ENCODE peak calls at places on chromosomes 3 and 15, in ten cellular contexts. G is BE2C, V is lower lobe of right lung, D is mammary epithelial cell, W is cardiac muscle cell, J is GM13976, O is astrocyte of the spinal cord, Q is RWPE1, L is HepG2, A is lung. X is an unnamed sample.

GRCh38 chr15:56042523-56042922 is 49.1 kb upstream of the NEDD4 start:
- DNase-seq in G (no peak), V (no peak), D (no peak), W (no peak), J (no peak), O (no peak), Q (no peak), L (peak; percentile 78), A (no peak), X (no peak)

GRCh38 chr3:138435840-138436239 is 1.4 kb downstream of the ESYT3 start:
- DNase-seq in G (no peak), V (no peak), D (no peak), W (no peak), J (no peak), O (no peak), Q (no peak), L (no peak), A (no peak), X (no peak)

GRCh38 chr15:48358229-48358641 is 27.0 kb downstream of the DUT start:
- DNase-seq in G (no peak), V (no peak), D (no peak), W (peak; percentile 18), J (peak; percentile 37), O (peak; percentile 68), Q (peak; percentile 32), L (no peak), A (no peak), X (no peak)

GRCh38 chr15:67033012-67033411 is 32.4 kb upstream of the SMAD3 start:
- DNase-seq in G (no peak), V (no peak), D (no peak), W (no peak), J (no peak), O (no peak), Q (no peak), L (no peak), A (no peak), X (no peak)

GRCh38 chr3:126152458-126152857 is 27.9 kb downstream of the ALDH1L1 start:
- DNase-seq in G (no peak), V (peak; percentile 28), D (no peak), W (no peak), J (peak; percentile 11), O (no peak), Q (no peak), L (no peak), A (no peak), X (no peak)

GRCh38 chr3:147705626-147706025 is 296.5 kb downstream of the ZIC1 start:
- DNase-seq in G (no peak), V (no peak), D (no peak), W (no peak), J (no peak), O (no peak), Q (no peak), L (no peak), A (no peak), X (no peak)

GRCh38 chr3:131007782-131008181 is 18.8 kb downstream of the ASTE1 start:
- DNase-seq in G (no peak), V (no peak), D (no peak), W (no peak), J (no peak), O (no peak), Q (no peak), L (no peak), A (no peak), X (no peak)

GRCh38 chr3:139537795-139538538 is 1.6 kb downstream of the RBP1 start:
- DNase-seq in G (no peak), V (no peak), D (no peak), W (no peak), J (no peak), O (no peak), Q (no peak), L (peak; percentile 62), A (no peak), X (no peak)

GRCh38 chr15:44009056-44009455 is 182.3 kb downstream of the WDR76 start:
- DNase-seq in G (no peak), V (no peak), D (peak; percentile 80), W (no peak), J (no peak), O (peak; percentile 46), Q (peak; percentile 91), L (no peak), A (no peak), X (no peak)

GRCh38 chr3:173892547-173892946 is 495.0 kb downstream of the NLGN1 start:
- DNase-seq in G (no peak), V (no peak), D (peak; percentile 36), W (no peak), J (no peak), O (peak; percentile 19), Q (no peak), L (no peak), A (no peak), X (no peak)

GRCh38 chr3:99012051-99012450 is 110.6 kb upstream of the DCBLD2 start:
- DNase-seq in G (peak; percentile 9), V (no peak), D (no peak), W (no peak), J (peak; percentile 56), O (peak; percentile 47), Q (no peak), L (no peak), A (no peak), X (no peak)

DNA sequence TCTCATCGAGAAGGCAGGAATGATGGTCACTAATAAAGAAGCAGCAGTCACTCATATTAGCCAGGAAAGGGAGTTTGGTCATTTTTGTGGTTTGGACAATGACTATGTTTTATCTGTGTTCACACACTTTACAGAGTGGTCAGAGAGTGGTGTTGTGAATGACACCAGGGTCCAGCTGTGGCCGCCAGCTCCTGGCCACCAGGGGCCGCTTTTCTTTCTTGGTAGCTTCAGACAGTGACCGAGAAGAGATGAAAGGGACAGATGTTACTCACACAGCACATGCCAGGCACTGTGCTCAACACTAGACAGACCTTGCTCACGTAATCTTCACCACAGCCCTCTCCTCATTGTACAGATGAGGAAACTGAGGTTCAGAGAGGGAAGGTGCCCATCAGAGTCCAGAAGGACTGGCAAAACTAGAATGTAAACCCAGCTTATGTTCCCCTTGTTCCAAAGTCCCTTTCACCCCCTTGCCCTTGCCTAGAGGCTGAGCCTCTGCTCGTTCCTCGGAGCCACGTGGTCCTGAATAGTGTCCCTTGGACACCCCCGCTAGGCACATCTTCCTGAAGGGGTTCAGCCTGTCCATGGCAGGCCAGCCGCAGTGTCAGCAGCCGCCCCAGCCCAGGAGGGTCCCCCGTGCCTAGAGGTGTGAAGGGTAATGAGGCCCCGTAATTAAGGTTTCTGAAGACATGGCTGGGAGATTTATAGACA is 55.6 kb downstream of the CYP11A1 start:
- DNase-seq in G (no peak), V (no peak), D (no peak), W (peak; percentile 43), J (peak; percentile 69), O (no peak), Q (peak; percentile 29), L (peak; percentile 34), A (no peak), X (no peak)
- TF ChIP-seq CTCF in G (peak; percentile 49), V (peak; percentile 33), D (peak; percentile 13), W (peak; percentile 67), J (peak; percentile 9), O (peak; percentile 80), Q (peak; percentile 62), L (peak; percentile 66), A (no peak), X (peak; percentile 62)

GRCh38 chr3:13012228-13012691 is 61.0 kb downstream of the IQSEC1 start:
- DNase-seq in G (no peak), V (peak; percentile 90), D (no peak), W (no peak), J (peak; percentile 59), O (no peak), Q (no peak), L (no peak), A (peak; percentile 71), X (no peak)

GRCh38 chr3:13009946-13010315 is 63.3 kb downstream of the IQSEC1 start:
- DNase-seq in G (no peak), V (peak; percentile 45), D (no peak), W (no peak), J (no peak), O (no peak), Q (no peak), L (no peak), A (no peak), X (no peak)

GRCh38 chr3:13010770-13011169 is 62.5 kb downstream of the IQSEC1 start:
- DNase-seq in G (no peak), V (peak; percentile 33), D (no peak), W (no peak), J (no peak), O (no peak), Q (no peak), L (no peak), A (no peak), X (no peak)

GRCh38 chr3:13013151-13013561 is 60.1 kb downstream of the IQSEC1 start:
- DNase-seq in G (no peak), V (peak; percentile 61), D (no peak), W (no peak), J (no peak), O (no peak), Q (no peak), L (no peak), A (no peak), X (no peak)

DNA sequence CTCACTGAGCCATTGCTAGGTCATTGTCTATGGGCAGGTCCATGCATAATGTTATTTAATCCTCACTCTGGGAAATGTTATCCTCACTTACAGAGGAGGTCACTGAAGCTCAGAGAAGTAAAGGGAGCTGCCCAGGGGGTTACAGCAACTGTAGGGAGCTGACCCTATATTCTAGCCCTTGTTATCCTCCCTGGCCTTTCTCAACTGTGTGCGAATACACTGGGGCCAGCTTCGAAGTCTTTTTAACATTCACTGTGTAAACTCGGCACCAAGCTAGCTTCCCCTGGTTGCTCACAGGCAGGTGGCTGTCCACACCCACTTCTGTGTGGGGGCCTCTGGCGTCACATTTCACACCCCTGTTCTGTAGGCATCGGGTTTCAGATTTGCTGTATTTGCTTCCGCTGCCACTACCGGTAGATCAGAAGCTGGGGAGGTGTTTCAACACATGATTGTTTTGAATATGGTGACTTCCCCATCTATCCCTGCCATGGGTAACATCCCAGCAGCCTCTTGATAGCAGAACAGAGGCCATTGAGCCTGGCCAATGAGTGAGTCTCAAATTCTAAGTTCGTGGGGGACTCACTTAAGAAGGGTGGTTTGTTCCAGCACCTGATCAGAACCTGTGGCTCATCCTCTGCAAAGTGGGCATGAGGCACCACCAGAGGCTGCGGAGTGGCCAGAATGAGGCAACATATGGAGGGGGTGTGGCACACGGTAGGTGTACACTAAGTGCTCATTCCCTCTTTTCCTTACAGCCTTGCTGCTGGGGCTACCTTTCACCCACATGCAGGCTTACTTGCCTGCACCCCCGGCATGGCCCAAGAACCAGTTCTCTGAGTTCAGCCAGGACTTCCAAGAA is 61.6 kb downstream of the IQSEC1 start:
- DNase-seq in G (no peak), V (peak; percentile 80), D (no peak), W (peak; percentile 56), J (peak; percentile 86), O (no peak), Q (no peak), L (peak; percentile 32), A (peak; percentile 68), X (no peak)
- TF ChIP-seq CTCF in G (no peak), V (no peak), D (no peak), W (no peak), J (no peak), O (no peak), Q (no peak), L (no peak), A (no peak), X (no peak)

GRCh38 chr3:69120879-69121464 is 1.4 kb downstream of the LMOD3 start:
- DNase-seq in G (peak; percentile 76), V (no peak), D (peak; percentile 67), W (peak; percentile 76), J (peak; percentile 55), O (peak; percentile 76), Q (peak; percentile 31), L (peak; percentile 72), A (peak; percentile 72), X (peak; percentile 71)
- TF ChIP-seq CTCF in G (peak; percentile 99), V (peak; percentile 94), D (peak; percentile 99), W (peak; percentile 94), J (peak; percentile 83), O (peak; percentile 96), Q (peak; percentile 92), L (peak; percentile 82), A (peak; percentile 71), X (peak; percentile 96)

GRCh38 chr3:121883507-121883906 is 10.7 kb upstream of the SLC15A2 start:
- DNase-seq in G (no peak), V (no peak), D (peak; percentile 46), W (peak; percentile 13), J (peak; percentile 20), O (peak; percentile 5), Q (peak; percentile 60), L (peak; percentile 35), A (no peak), X (no peak)
- TF ChIP-seq CTCF in G (peak; percentile 37), V (peak; percentile 34), D (peak; percentile 45), W (peak; percentile 47), J (no peak), O (peak; percentile 39), Q (no peak), L (peak; percentile 41), A (peak; percentile 1), X (peak; percentile 34)